ENCODE peak calls at places on chromosome 2, in eight cellular contexts. O is HFF-Myc, I is spleen, X is choroid plexus epithelial cell, D is psoas muscle, K is body of pancreas, R is cardiac fibroblast, M is heart left ventricle. G is an unnamed sample.

GRCh38 chr2:206693399-206694137 is 24.6 kb downstream of the DYTN start:
- DNase-seq in O (peak), I (no peak), X (peak), D (no peak), K (peak), R (peak), M (no peak), G (peak)

GRCh38 chr2:32787207-32787606 is 159.4 kb downstream of the TTC27 start:
- DNase-seq in O (no peak), I (no peak), X (no peak), D (no peak), K (no peak), R (no peak), M (no peak), G (no peak)

GRCh38 chr2:198756166-198756565 is 701.6 kb downstream of the SATB2 start:
- DNase-seq in O (peak), I (no peak), X (no peak), D (no peak), K (no peak), R (no peak), M (no peak), G (peak)

GRCh38 chr2:26907416-26907815 is 59.5 kb downstream of the DPYSL5 start:
- DNase-seq in O (no peak), I (no peak), X (no peak), D (no peak), K (no peak), R (no peak), M (no peak), G (no peak)

GRCh38 chr2:143981428-143981827 is 538.5 kb downstream of the ZEB2 start:
- DNase-seq in O (no peak), I (no peak), X (no peak), D (no peak), K (no peak), R (no peak), M (no peak), G (no peak)

GRCh38 chr2:113124984-113125855 is 2.2 kb upstream of the IL1RN start:
- DNase-seq in O (no peak), I (no peak), X (no peak), D (no peak), K (no peak), R (no peak), M (no peak), G (peak)

GRCh38 chr2:76599732-76600368 is 889.1 kb upstream of the GCFC2 start:
- DNase-seq in O (peak), I (peak), X (peak), D (peak), K (peak), R (peak), M (peak), G (peak)

GRCh38 chr2:132969371-132969985 is 299.5 kb upstream of the LYPD1 start:
- DNase-seq in O (no peak), I (no peak), X (no peak), D (no peak), K (no peak), R (no peak), M (no peak), G (no peak)

GRCh38 chr2:226971029-226971584 is 135.3 kb downstream of the RHBDD1 start:
- DNase-seq in O (no peak), I (no peak), X (no peak), D (no peak), K (no peak), R (no peak), M (no peak), G (no peak)

GRCh38 chr2:156565066-156565710 is 129.0 kb downstream of the GPD2 start:
- DNase-seq in O (peak), I (no peak), X (peak), D (no peak), K (no peak), R (peak), M (no peak), G (peak)

GRCh38 chr2:45205985-45206384 is 196.7 kb upstream of the SIX2 start:
- DNase-seq in O (no peak), I (no peak), X (peak), D (no peak), K (no peak), R (no peak), M (no peak), G (no peak)

GRCh38 chr2:127674241-127675209 is 805 bp downstream of the LIMS2 start:
- DNase-seq in O (no peak), I (peak), X (no peak), D (peak), K (no peak), R (no peak), M (peak), G (no peak)

GRCh38 chr2:67561411-67561965 is 164.4 kb downstream of the ETAA1 start:
- DNase-seq in O (no peak), I (no peak), X (peak), D (no peak), K (peak), R (peak), M (peak), G (peak)

GRCh38 chr2:216761119-216761518 is 65.8 kb upstream of the IGFBP5 start:
- DNase-seq in O (no peak), I (no peak), X (no peak), D (no peak), K (no peak), R (no peak), M (no peak), G (no peak)

GRCh38 chr2:216768908-216769401 is 73.6 kb upstream of the IGFBP5 start:
- DNase-seq in O (no peak), I (no peak), X (no peak), D (no peak), K (no peak), R (no peak), M (no peak), G (no peak)

GRCh38 chr2:216770050-216770449 is 74.7 kb upstream of the IGFBP5 start:
- DNase-seq in O (no peak), I (no peak), X (no peak), D (no peak), K (no peak), R (no peak), M (no peak), G (no peak)

GRCh38 chr2:216761809-216762208 is 66.5 kb upstream of the IGFBP5 start:
- DNase-seq in O (no peak), I (no peak), X (no peak), D (no peak), K (no peak), R (no peak), M (no peak), G (no peak)

DNA sequence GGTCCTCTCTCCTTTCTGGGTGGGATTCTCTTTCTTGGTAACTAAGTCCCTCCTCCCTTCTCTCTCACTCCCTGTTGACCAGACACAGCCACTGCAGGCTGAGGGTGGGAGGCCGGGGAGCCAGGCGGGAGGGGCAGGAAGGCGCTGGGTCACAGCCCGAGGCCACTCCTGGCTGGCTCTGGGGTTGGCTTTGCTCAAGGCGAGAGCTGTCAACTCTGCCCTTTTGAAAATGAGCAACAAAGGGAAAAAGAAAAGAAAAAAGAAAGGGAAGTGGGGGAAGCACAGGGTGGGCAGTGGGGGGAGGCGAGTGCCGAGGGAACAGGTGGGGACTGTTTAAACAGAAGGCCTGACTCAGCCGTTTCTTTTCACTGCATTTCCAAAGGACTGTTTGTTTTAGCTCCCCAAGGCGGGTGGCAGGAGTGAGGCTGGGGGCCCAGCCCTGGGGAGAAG is 70.5 kb upstream of the IGFBP5 start:
- DNase-seq in O (no peak), I (peak), X (no peak), D (no peak), K (no peak), R (no peak), M (peak), G (no peak)
- TF ChIP-seq CTCF in O (no peak), I (peak), X (no peak), D (no peak), K (no peak), R (peak), M (no peak), G (no peak)

GRCh38 chr2:138780451-138780880 is 276 bp upstream of the NXPH2 start:
- DNase-seq in O (no peak), I (no peak), X (no peak), D (no peak), K (no peak), R (peak), M (no peak), G (no peak)
- H3K4me3 ChIP-seq in O (no peak), I (peak), X (no peak), D (peak), K (no peak), R (no peak), M (peak), G (no peak)

GRCh38 chr2:138275881-138276280 is 225.7 kb upstream of the SPOPL start:
- DNase-seq in O (no peak), I (no peak), X (no peak), D (no peak), K (no peak), R (no peak), M (no peak), G (peak)

GRCh38 chr2:138274421-138275291 is 226.9 kb upstream of the SPOPL start:
- DNase-seq in O (peak), I (peak), X (peak), D (no peak), K (no peak), R (peak), M (no peak), G (peak)

GRCh38 chr2:138275292-138275690 is 226.3 kb upstream of the SPOPL start:
- DNase-seq in O (no peak), I (no peak), X (no peak), D (no peak), K (no peak), R (no peak), M (no peak), G (no peak)

GRCh38 chr2:138277062-138277461 is 224.5 kb upstream of the SPOPL start:
- DNase-seq in O (no peak), I (no peak), X (no peak), D (no peak), K (no peak), R (no peak), M (no peak), G (no peak)

DNA sequence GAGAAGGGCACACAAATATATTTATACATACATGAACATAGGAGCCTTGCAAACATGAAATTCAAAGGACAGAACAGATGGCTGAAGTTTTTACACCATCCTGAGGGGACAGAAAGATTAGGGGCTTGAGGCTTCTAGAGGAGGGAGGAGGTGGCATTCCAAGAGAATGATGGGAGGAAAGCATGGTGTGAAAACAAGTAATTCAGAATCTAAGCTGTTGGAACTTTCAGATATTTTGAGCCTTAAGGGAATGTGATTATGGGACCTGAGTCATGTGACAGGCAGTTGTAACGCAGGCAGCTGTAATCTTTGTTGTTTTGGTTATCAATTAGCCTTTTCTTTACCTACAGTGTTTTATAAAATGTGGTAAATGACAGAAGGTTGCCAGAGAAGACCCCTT is 225.2 kb upstream of the SPOPL start:
- DNase-seq in O (no peak), I (no peak), X (no peak), D (no peak), K (no peak), R (no peak), M (no peak), G (no peak)
- TF ChIP-seq CTCF in O (no peak), I (no peak), X (no peak), D (no peak), K (no peak), R (no peak), M (no peak), G (no peak)

GRCh38 chr2:20149703-20150030 is 75.3 kb downstream of the SDC1 start:
- DNase-seq in O (no peak), I (no peak), X (no peak), D (no peak), K (peak), R (no peak), M (no peak), G (no peak)
- H3K4me3 ChIP-seq in O (no peak), I (no peak), X (no peak), D (no peak), K (no peak), R (no peak), M (no peak), G (no peak)

GRCh38 chr2:105617631-105618350 is 126.9 kb upstream of the NCK2 start:
- DNase-seq in O (no peak), I (no peak), X (no peak), D (no peak), K (no peak), R (no peak), M (no peak), G (no peak)
- TF ChIP-seq CTCF in O (no peak), I (no peak), X (no peak), D (no peak), K (no peak), R (no peak), M (no peak), G (no peak)

GRCh38 chr2:9002313-9002636 is 1.2 kb downstream of the MBOAT2 start:
- DNase-seq in O (no peak), I (no peak), X (no peak), D (no peak), K (no peak), R (no peak), M (no peak), G (no peak)

GRCh38 chr2:9004338-9005204 is 1.1 kb upstream of the MBOAT2 start:
- DNase-seq in O (no peak), I (no peak), X (no peak), D (no peak), K (no peak), R (no peak), M (no peak), G (no peak)

GRCh38 chr2:9002637-9003365 is 683 bp downstream of the MBOAT2 start:
- DNase-seq in O (no peak), I (peak), X (no peak), D (peak), K (peak), R (peak), M (peak), G (no peak)

GRCh38 chr2:9003616-9004337 is at the start of gene MBOAT2:
- DNase-seq in O (no peak), I (peak), X (peak), D (peak), K (peak), R (peak), M (peak), G (peak)

GRCh38 chr2:9003366-9003615 is 193 bp downstream of the MBOAT2 start:
- DNase-seq in O (no peak), I (no peak), X (no peak), D (no peak), K (no peak), R (no peak), M (no peak), G (no peak)
- H3K4me3 ChIP-seq in O (peak), I (peak), X (peak), D (peak), K (no peak), R (peak), M (peak), G (peak)

GRCh38 chr2:88211005-88211808 is 41.1 kb downstream of the THNSL2 start:
- DNase-seq in O (no peak), I (no peak), X (no peak), D (no peak), K (no peak), R (no peak), M (no peak), G (no peak)

GRCh38 chr2:88214631-88215030 is 44.5 kb downstream of the THNSL2 start:
- DNase-seq in O (no peak), I (no peak), X (no peak), D (no peak), K (no peak), R (no peak), M (no peak), G (no peak)

GRCh38 chr2:88211809-88212154 is 41.6 kb downstream of the THNSL2 start:
- DNase-seq in O (no peak), I (no peak), X (no peak), D (no peak), K (no peak), R (no peak), M (no peak), G (no peak)

GRCh38 chr2:88210132-88211004 is 40.2 kb downstream of the THNSL2 start:
- DNase-seq in O (no peak), I (no peak), X (no peak), D (no peak), K (no peak), R (no peak), M (no peak), G (no peak)

DNA sequence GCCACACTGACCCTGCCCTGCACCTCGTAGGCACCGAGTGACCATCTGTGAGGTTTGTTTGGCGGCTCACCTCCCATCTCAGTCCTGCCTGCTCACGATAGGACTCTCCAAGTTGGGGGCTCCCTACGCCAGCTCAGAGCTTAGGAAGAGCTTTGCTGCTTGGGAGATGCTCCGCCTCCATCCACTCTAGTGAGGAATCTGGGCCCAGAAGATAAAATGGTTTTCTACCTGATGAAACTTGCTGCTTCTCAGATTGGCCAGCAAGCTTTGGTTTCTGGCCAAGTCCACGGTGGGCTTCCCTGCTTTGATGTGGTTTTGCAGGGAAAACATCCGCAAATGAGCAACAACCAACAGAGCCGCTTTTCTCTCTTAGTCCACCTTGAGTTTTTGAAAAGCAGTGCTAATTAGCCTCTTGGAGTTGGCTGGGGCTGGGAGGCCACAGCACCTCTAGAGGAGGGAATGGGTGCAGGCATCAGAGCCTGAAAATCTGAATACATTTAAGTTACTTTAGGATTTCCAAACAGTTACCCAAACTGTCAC is 42.2 kb downstream of the THNSL2 start:
- DNase-seq in O (no peak), I (no peak), X (peak), D (no peak), K (no peak), R (peak), M (no peak), G (no peak)
- TF ChIP-seq CTCF in O (peak), I (no peak), X (peak), D (no peak), K (peak), R (peak), M (no peak), G (peak)

DNA sequence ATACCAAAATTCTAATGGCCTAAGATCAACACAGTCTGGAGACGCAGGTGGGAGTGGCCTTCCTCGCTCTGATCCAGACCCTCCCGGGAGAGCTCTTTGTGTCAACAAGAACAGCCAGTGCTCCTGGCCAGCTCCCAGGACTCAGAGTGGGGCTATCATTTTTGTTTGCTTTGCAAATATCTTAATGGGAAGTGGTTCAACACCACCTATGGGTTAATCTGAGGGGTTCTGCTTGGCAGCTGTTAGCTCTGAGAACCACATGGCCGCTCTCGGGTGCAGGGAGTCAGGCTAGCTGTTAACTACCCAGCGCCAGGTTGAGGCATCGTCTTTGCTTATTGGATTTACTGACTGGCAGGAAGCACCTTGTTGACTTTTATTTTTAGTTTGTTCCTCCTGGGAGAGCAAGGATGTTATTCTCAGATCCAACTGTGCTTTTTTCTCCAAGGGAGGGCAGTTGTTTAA is 184.8 kb upstream of the SP5 start:
- DNase-seq in O (no peak), I (no peak), X (peak), D (peak), K (peak), R (peak), M (peak), G (peak)
- H3K4me3 ChIP-seq in O (no peak), I (no peak), X (peak), D (peak), K (no peak), R (no peak), M (no peak), G (no peak)

GRCh38 chr2:73237168-73237567 is 3.1 kb downstream of the CCT7 start:
- DNase-seq in O (no peak), I (no peak), X (no peak), D (no peak), K (no peak), R (no peak), M (no peak), G (no peak)

GRCh38 chr2:73235315-73236028 is 1.4 kb downstream of the CCT7 start:
- DNase-seq in O (no peak), I (no peak), X (peak), D (no peak), K (no peak), R (no peak), M (no peak), G (no peak)

GRCh38 chr2:73232471-73233153 is 427 bp downstream of the PRADC1 start:
- DNase-seq in O (no peak), I (no peak), X (no peak), D (no peak), K (peak), R (no peak), M (no peak), G (no peak)

GRCh38 chr2:73233932-73234832 is at the start of gene CCT7:
- DNase-seq in O (peak), I (peak), X (peak), D (peak), K (peak), R (peak), M (peak), G (peak)

GRCh38 chr2:73233154-73233931 is at the start of gene PRADC1:
- DNase-seq in O (peak), I (peak), X (peak), D (peak), K (peak), R (peak), M (peak), G (peak)
- TF ChIP-seq CTCF in O (no peak), I (peak), X (no peak), D (no peak), K (no peak), R (no peak), M (no peak), G (no peak)

G was measured in fibroblast of mammary gland.